ENCODE peak calls at places on chromosomes 2 and 18, in four cellular contexts. One of them, this sample, is unnamed.
A peak's percentile ranks its signal among the peaks of the same experiment; 100 is the strongest.

GRCh38 chr2:219497495-219498279 is 1.0 kb upstream of the GMPPA start:
- DNase-seq in HFFc6: peak; percentile 85
- DNase-seq in HL-60: peak; percentile 35
- DNase-seq in prostate gland: peak; percentile 85
- DNase-seq in this sample: peak; percentile 76

GRCh38 chr18:21264651-21265050 is 22.6 kb downstream of the GREB1L start:
- DNase-seq in prostate gland: no peak
- DNase-seq in HFFc6: peak; percentile 36
- DNase-seq in HL-60: no peak
- DNase-seq in this sample: no peak

GRCh38 chr18:75162467-75162866 is 46.5 kb downstream of the PTGR3 start:
- DNase-seq in HL-60: no peak
- DNase-seq in HFFc6: peak; percentile 57
- DNase-seq in prostate gland: no peak
- DNase-seq in this sample: no peak

GRCh38 chr2:133790706-133791105 is 222.4 kb upstream of the NCKAP5 start:
- DNase-seq in HL-60: no peak
- DNase-seq in prostate gland: no peak
- DNase-seq in HFFc6: peak; percentile 36
- DNase-seq in this sample: no peak

GRCh38 chr2:15630958-15631719 is 39.5 kb downstream of the DDX1 start:
- DNase-seq in HL-60: no peak
- DNase-seq in HFFc6: no peak
- DNase-seq in prostate gland: no peak
- DNase-seq in this sample: no peak

GRCh38 chr18:44546954-44547353 is 133.7 kb upstream of the SETBP1 start:
- DNase-seq in HL-60: no peak
- DNase-seq in prostate gland: no peak
- DNase-seq in HFFc6: no peak
- DNase-seq in this sample: no peak

GRCh38 chr2:151862688-151863087 is 34.5 kb upstream of the ARL5A start:
- DNase-seq in HL-60: no peak
- DNase-seq in HFFc6: no peak
- DNase-seq in prostate gland: no peak
- DNase-seq in this sample: no peak

GRCh38 chr2:227214622-227215041 is 50.2 kb downstream of the COL4A3 start:
- DNase-seq in HL-60: no peak
- DNase-seq in HFFc6: no peak
- DNase-seq in prostate gland: no peak
- DNase-seq in this sample: no peak

GRCh38 chr2:55092439-55092838 is 42.2 kb upstream of the RTN4 start:
- DNase-seq in HL-60: no peak
- DNase-seq in prostate gland: no peak
- DNase-seq in HFFc6: no peak
- DNase-seq in this sample: no peak

GRCh38 chr2:35462226-35462983 is 893.2 kb upstream of the CRIM1 start:
- DNase-seq in HFFc6: no peak
- DNase-seq in prostate gland: no peak
- DNase-seq in HL-60: no peak
- DNase-seq in this sample: no peak

GRCh38 chr2:113080134-113080533 is 12.4 kb downstream of the IL1F10 start:
- DNase-seq in HFFc6: peak; percentile 15
- DNase-seq in prostate gland: peak; percentile 22
- DNase-seq in HL-60: peak; percentile 38
- DNase-seq in this sample: peak; percentile 61

GRCh38 chr2:233418761-233419625 is 64.7 kb downstream of the DGKD start:
- DNase-seq in HL-60: no peak
- DNase-seq in HFFc6: no peak
- DNase-seq in prostate gland: no peak
- DNase-seq in this sample: no peak

GRCh38 chr2:218819103-218819502 is 12.5 kb downstream of the PRKAG3 start:
- DNase-seq in HL-60: no peak
- DNase-seq in HFFc6: no peak
- DNase-seq in prostate gland: no peak
- DNase-seq in this sample: no peak

GRCh38 chr2:150626934-150627336 is 139.5 kb upstream of the RND3 start:
- DNase-seq in prostate gland: no peak
- DNase-seq in HFFc6: no peak
- DNase-seq in HL-60: no peak
- DNase-seq in this sample: no peak

GRCh38 chr18:71221405-71221804 is 932.6 kb downstream of the SOCS6 start:
- DNase-seq in prostate gland: no peak
- DNase-seq in HL-60: no peak
- DNase-seq in HFFc6: no peak
- DNase-seq in this sample: no peak

GRCh38 chr2:107322406-107322805 is 436.4 kb upstream of the ST6GAL2 start:
- DNase-seq in prostate gland: no peak
- DNase-seq in HL-60: no peak
- DNase-seq in HFFc6: no peak
- DNase-seq in this sample: no peak

GRCh38 chr18:9952633-9953416 is 39.0 kb downstream of the VAPA start:
- DNase-seq in HFFc6: peak; percentile 51
- DNase-seq in prostate gland: no peak
- DNase-seq in HL-60: peak; percentile 63
- DNase-seq in this sample: no peak

GRCh38 chr2:64186698-64187605 is 42.7 kb upstream of the PELI1 start:
- DNase-seq in HL-60: peak; percentile 32
- DNase-seq in prostate gland: no peak
- DNase-seq in HFFc6: no peak
- DNase-seq in this sample: no peak

GRCh38 chr18:67359868-67360838 is 156.4 kb downstream of the DSEL start:
- DNase-seq in HFFc6: peak; percentile 91
- DNase-seq in HL-60: no peak
- DNase-seq in prostate gland: no peak
- DNase-seq in this sample: no peak

GRCh38 chr2:62672601-62673000 is 32.9 kb upstream of the EHBP1 start:
- DNase-seq in HL-60: no peak
- DNase-seq in prostate gland: no peak
- DNase-seq in HFFc6: peak; percentile 59
- DNase-seq in this sample: peak; percentile 66

GRCh38 chr2:6968319-6969100 is 51.3 kb downstream of the RNF144A start:
- DNase-seq in prostate gland: no peak
- DNase-seq in HFFc6: no peak
- DNase-seq in HL-60: no peak
- DNase-seq in this sample: no peak

GRCh38 chr18:29012364-29012763 is 835.4 kb upstream of the CDH2 start:
- DNase-seq in HFFc6: no peak
- DNase-seq in prostate gland: no peak
- DNase-seq in HL-60: no peak
- DNase-seq in this sample: peak; percentile 33

GRCh38 chr2:239195318-239195871 is 205.4 kb downstream of the HDAC4 start:
- DNase-seq in HFFc6: no peak
- DNase-seq in HL-60: no peak
- DNase-seq in prostate gland: no peak
- DNase-seq in this sample: no peak

GRCh38 chr2:218993345-218994315 is at the start of gene CRYBA2:
- DNase-seq in HFFc6: no peak
- DNase-seq in HL-60: no peak
- DNase-seq in prostate gland: no peak
- DNase-seq in this sample: peak; percentile 47

GRCh38 chr2:119201815-119202214 is 21.8 kb upstream of the STEAP3 start:
- DNase-seq in prostate gland: no peak
- DNase-seq in HFFc6: no peak
- DNase-seq in HL-60: no peak
- DNase-seq in this sample: no peak

GRCh38 chr2:17208511-17208910 is 309.7 kb downstream of the RAD51AP2 start:
- DNase-seq in prostate gland: no peak
- DNase-seq in HFFc6: no peak
- DNase-seq in HL-60: no peak
- DNase-seq in this sample: no peak

GRCh38 chr18:2303517-2304238 is 267.6 kb downstream of the METTL4 start:
- DNase-seq in HFFc6: peak; percentile 82
- DNase-seq in HL-60: no peak
- DNase-seq in prostate gland: no peak
- DNase-seq in this sample: no peak

GRCh38 chr2:127359520-127359919 is 28.3 kb downstream of the MAP3K2 start:
- DNase-seq in prostate gland: no peak
- DNase-seq in HL-60: no peak
- DNase-seq in HFFc6: no peak
- DNase-seq in this sample: peak; percentile 41

GRCh38 chr18:70411886-70412443 is 123.1 kb downstream of the SOCS6 start:
- DNase-seq in prostate gland: no peak
- DNase-seq in HFFc6: no peak
- DNase-seq in HL-60: no peak
- DNase-seq in this sample: no peak

GRCh38 chr2:130332271-130333073 is 10.2 kb upstream of the IMP4 start:
- DNase-seq in HL-60: peak; percentile 61
- DNase-seq in prostate gland: peak; percentile 60
- DNase-seq in HFFc6: peak; percentile 78
- DNase-seq in this sample: peak; percentile 79

GRCh38 chr18:49926076-49926745 is 112.9 kb upstream of the ACAA2 start:
- DNase-seq in HL-60: no peak
- DNase-seq in prostate gland: no peak
- DNase-seq in HFFc6: no peak
- DNase-seq in this sample: no peak

GRCh38 chr2:124024491-124025348 is at the start of gene CNTNAP5:
- DNase-seq in prostate gland: no peak
- DNase-seq in HFFc6: no peak
- DNase-seq in HL-60: peak; percentile 3
- DNase-seq in this sample: peak; percentile 84

GRCh38 chr2:146806295-146807005 is 1038.4 kb upstream of the ACVR2A start:
- DNase-seq in prostate gland: no peak
- DNase-seq in HL-60: no peak
- DNase-seq in HFFc6: no peak
- DNase-seq in this sample: no peak

GRCh38 chr2:184067502-184067901 is 530.8 kb upstream of the ZNF804A start:
- DNase-seq in HFFc6: no peak
- DNase-seq in prostate gland: no peak
- DNase-seq in HL-60: no peak
- DNase-seq in this sample: no peak
- TF ChIP-seq CTCF in HFFc6: no peak
- TF ChIP-seq CTCF in prostate gland: no peak
- TF ChIP-seq CTCF in HL-60: no peak
- TF ChIP-seq CTCF in this sample: peak; percentile 73

GRCh38 chr2:232295971-232296370 is 82.6 kb upstream of the ALPP start:
- DNase-seq in HL-60: no peak
- DNase-seq in HFFc6: no peak
- DNase-seq in prostate gland: peak; percentile 31
- DNase-seq in this sample: no peak

GRCh38 chr2:232293191-232293590 is 85.4 kb upstream of the ALPP start:
- DNase-seq in HL-60: no peak
- DNase-seq in prostate gland: no peak
- DNase-seq in HFFc6: no peak
- DNase-seq in this sample: no peak

GRCh38 chr2:232288489-232288888 is 90.1 kb upstream of the ALPP start:
- DNase-seq in HFFc6: no peak
- DNase-seq in HL-60: no peak
- DNase-seq in prostate gland: no peak
- DNase-seq in this sample: no peak

GRCh38 chr2:232291343-232291742 is 87.2 kb upstream of the ALPP start:
- DNase-seq in HFFc6: no peak
- DNase-seq in HL-60: no peak
- DNase-seq in prostate gland: no peak
- DNase-seq in this sample: no peak

DNA sequence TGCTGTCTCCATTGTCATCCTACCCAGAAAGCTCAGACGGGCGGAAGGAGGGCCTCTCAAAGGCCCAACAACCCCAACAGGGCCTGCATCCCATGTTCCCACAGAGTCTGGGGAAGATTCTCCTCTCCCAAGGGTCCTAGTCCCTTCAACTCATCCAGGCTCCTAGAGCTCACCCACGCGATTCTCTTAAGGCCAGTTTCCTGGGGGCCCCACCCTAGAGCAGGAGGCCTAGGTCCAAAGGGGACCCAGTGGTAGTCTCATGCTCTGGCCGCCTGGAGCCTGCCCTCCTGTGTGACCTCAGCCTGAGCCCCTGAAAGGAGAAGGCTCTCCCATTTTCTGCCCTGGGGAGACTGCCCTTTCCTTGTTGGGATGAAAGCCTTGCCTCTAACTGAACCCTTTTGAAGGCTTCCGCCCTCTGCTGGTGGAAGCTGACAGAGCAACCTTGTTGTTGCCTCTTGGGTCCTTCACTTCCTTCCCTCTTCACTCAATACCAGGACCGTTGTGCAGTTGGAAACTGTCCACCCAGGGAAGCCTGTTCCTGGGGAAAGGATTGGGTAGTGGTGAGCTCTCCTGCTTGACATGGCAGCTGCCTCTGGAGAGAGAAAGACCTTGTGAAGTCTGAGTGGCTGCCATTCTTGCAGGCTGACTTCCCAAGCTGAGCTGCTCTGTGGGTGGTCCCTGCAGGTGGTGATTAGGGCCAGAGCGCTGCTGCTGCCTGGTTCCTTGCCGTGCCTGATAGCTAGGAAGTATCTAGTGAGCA is 86.0 kb upstream of the ALPP start:
- DNase-seq in prostate gland: no peak
- DNase-seq in HFFc6: peak; percentile 41
- DNase-seq in HL-60: peak; percentile 74
- DNase-seq in this sample: peak; percentile 82
- TF ChIP-seq CTCF in prostate gland: peak; percentile 44
- TF ChIP-seq CTCF in HFFc6: peak; percentile 92
- TF ChIP-seq CTCF in HL-60: peak; percentile 87
- TF ChIP-seq CTCF in this sample: peak; percentile 96

GRCh38 chr2:103161456-103162289 is 399.8 kb downstream of the TMEM182 start:
- DNase-seq in prostate gland: peak; percentile 10
- DNase-seq in HFFc6: peak; percentile 37
- DNase-seq in HL-60: peak; percentile 13
- DNase-seq in this sample: no peak
- TF ChIP-seq CTCF in prostate gland: peak; percentile 45
- TF ChIP-seq CTCF in HFFc6: peak; percentile 84
- TF ChIP-seq CTCF in HL-60: peak; percentile 58
- TF ChIP-seq CTCF in this sample: peak; percentile 92

GRCh38 chr18:48019557-48019956 is 89.1 kb upstream of the SMAD2 start:
- DNase-seq in prostate gland: no peak
- DNase-seq in HFFc6: no peak
- DNase-seq in HL-60: no peak
- DNase-seq in this sample: peak; percentile 11

GRCh38 chr18:48018806-48019295 is 88.4 kb upstream of the SMAD2 start:
- DNase-seq in HFFc6: no peak
- DNase-seq in HL-60: no peak
- DNase-seq in prostate gland: no peak
- DNase-seq in this sample: peak; percentile 17

GRCh38 chr18:48021273-48021914 is 90.9 kb upstream of the SMAD2 start:
- DNase-seq in HL-60: no peak
- DNase-seq in HFFc6: no peak
- DNase-seq in prostate gland: no peak
- DNase-seq in this sample: no peak

GRCh38 chr18:48020337-48021250 is 90.1 kb upstream of the SMAD2 start:
- DNase-seq in prostate gland: no peak
- DNase-seq in HFFc6: no peak
- DNase-seq in HL-60: no peak
- DNase-seq in this sample: peak; percentile 25

GRCh38 chr18:48017625-48018024 is 87.2 kb upstream of the SMAD2 start:
- DNase-seq in HFFc6: no peak
- DNase-seq in prostate gland: no peak
- DNase-seq in HL-60: no peak
- DNase-seq in this sample: no peak
- TF ChIP-seq CTCF in HFFc6: no peak
- TF ChIP-seq CTCF in prostate gland: no peak
- TF ChIP-seq CTCF in HL-60: no peak
- TF ChIP-seq CTCF in this sample: no peak